ENCODE peak calls at places on chromosomes 4 and X, in six cellular contexts. O, S, Y, T, L and U are unnamed samples.

GRCh38 chrX:72392042-72392441 is 86.3 kb upstream of the CITED1 start:
- DNase-seq in O (no peak), S (no peak), Y (no peak), T (no peak), L (no peak), U (no peak)

GRCh38 chr4:140049024-140049923 is 104.7 kb downstream of the MAML3 start:
- DNase-seq in O (peak), S (no peak), Y (peak), T (peak), L (no peak), U (no peak)

GRCh38 chr4:79348405-79348804 is 22.5 kb upstream of the NAA11 start:
- DNase-seq in O (no peak), S (no peak), Y (no peak), T (no peak), L (no peak), U (no peak)

GRCh38 chrX:151370906-151371305 is 26.1 kb upstream of the VMA21 start:
- DNase-seq in O (peak), S (peak), Y (no peak), T (no peak), L (no peak), U (peak)

GRCh38 chr4:14568356-14568755 is 433.9 kb upstream of the CPEB2 start:
- DNase-seq in O (no peak), S (no peak), Y (no peak), T (no peak), L (no peak), U (peak)

GRCh38 chrX:122046815-122047214 is 999.4 kb downstream of the GLUD2 start:
- DNase-seq in O (no peak), S (no peak), Y (no peak), T (no peak), L (no peak), U (no peak)

GRCh38 chrX:153726286-153727107 is 1.8 kb downstream of the ABCD1 start:
- DNase-seq in O (peak), S (peak), Y (peak), T (peak), L (peak), U (no peak)

GRCh38 chr4:182286936-182287335 is 43.7 kb downstream of the TENM3 start:
- DNase-seq in O (no peak), S (no peak), Y (no peak), T (no peak), L (no peak), U (no peak)

GRCh38 chrX:118493653-118494297 is 1.8 kb upstream of the DOCK11 start:
- DNase-seq in O (no peak), S (peak), Y (no peak), T (no peak), L (no peak), U (no peak)

GRCh38 chr4:84938316-84938715 is 28.2 kb downstream of the WDFY3 start:
- DNase-seq in O (no peak), S (no peak), Y (no peak), T (no peak), L (no peak), U (no peak)

GRCh38 chr4:40307627-40308497 is 27.3 kb upstream of the CHRNA9 start:
- DNase-seq in O (no peak), S (peak), Y (peak), T (no peak), L (peak), U (no peak)

GRCh38 chr4:83569967-83570366 is 34.1 kb downstream of the GPAT3 start:
- DNase-seq in O (no peak), S (no peak), Y (no peak), T (no peak), L (no peak), U (no peak)

GRCh38 chr4:145545538-145546224 is 64.0 kb downstream of the SMAD1 start:
- DNase-seq in O (no peak), S (no peak), Y (no peak), T (no peak), L (no peak), U (peak)

GRCh38 chr4:40121515-40121914 is 64.9 kb downstream of the N4BP2 start:
- DNase-seq in O (no peak), S (no peak), Y (no peak), T (no peak), L (peak), U (peak)

GRCh38 chr4:86977621-86978184 is 42.9 kb downstream of the AFF1 start:
- DNase-seq in O (no peak), S (no peak), Y (no peak), T (peak), L (peak), U (no peak)

GRCh38 chrX:153674219-153674851 is 722 bp upstream of the PNCK start:
- DNase-seq in O (no peak), S (no peak), Y (no peak), T (no peak), L (no peak), U (no peak)

GRCh38 chrX:35104626-35105025 is 162.0 kb downstream of the FAM47B start:
- DNase-seq in O (no peak), S (no peak), Y (no peak), T (no peak), L (no peak), U (no peak)

GRCh38 chr4:1381181-1381621 is 25.0 kb downstream of the NKX1-1 start:
- DNase-seq in O (no peak), S (no peak), Y (no peak), T (no peak), L (no peak), U (no peak)

GRCh38 chrX:9786839-9787635 is 808 bp downstream of the SHROOM2 start:
- DNase-seq in O (peak), S (no peak), Y (no peak), T (peak), L (no peak), U (no peak)

GRCh38 chr4:141768954-141769353 is 132.6 kb downstream of the IL15 start:
- DNase-seq in O (no peak), S (no peak), Y (no peak), T (no peak), L (no peak), U (no peak)

GRCh38 chr4:58411904-58412303 is 1301.7 kb upstream of the IGFBP7 start:
- DNase-seq in O (no peak), S (no peak), Y (no peak), T (no peak), L (no peak), U (no peak)

GRCh38 chr4:73450398-73451004 is 14.5 kb downstream of the AFP start:
- DNase-seq in O (no peak), S (peak), Y (peak), T (no peak), L (no peak), U (peak)

GRCh38 chr4:28948501-28948900 is 1771.7 kb upstream of the PCDH7 start:
- DNase-seq in O (no peak), S (no peak), Y (no peak), T (no peak), L (no peak), U (no peak)

GRCh38 chrX:41352329-41352801 is 18.4 kb downstream of the DDX3X start:
- DNase-seq in O (no peak), S (no peak), Y (no peak), T (no peak), L (no peak), U (no peak)

GRCh38 chrX:11724122-11725017 is 33.7 kb upstream of the MSL3 start:
- DNase-seq in O (no peak), S (peak), Y (no peak), T (no peak), L (no peak), U (peak)

GRCh38 chr4:74499986-74500781 is 55.2 kb downstream of the AREG start:
- DNase-seq in O (no peak), S (no peak), Y (no peak), T (no peak), L (no peak), U (no peak)

GRCh38 chr4:86306816-86307215 is 53.0 kb downstream of the MAPK10 start:
- DNase-seq in O (no peak), S (no peak), Y (no peak), T (no peak), L (no peak), U (no peak)

GRCh38 chrX:96182366-96182765 is 502.3 kb upstream of the DIAPH2 start:
- DNase-seq in O (no peak), S (no peak), Y (no peak), T (peak), L (no peak), U (peak)
- TF ChIP-seq CTCF in O (peak), S (no peak), Y (no peak), T (peak), L (peak), U (peak)

DNA sequence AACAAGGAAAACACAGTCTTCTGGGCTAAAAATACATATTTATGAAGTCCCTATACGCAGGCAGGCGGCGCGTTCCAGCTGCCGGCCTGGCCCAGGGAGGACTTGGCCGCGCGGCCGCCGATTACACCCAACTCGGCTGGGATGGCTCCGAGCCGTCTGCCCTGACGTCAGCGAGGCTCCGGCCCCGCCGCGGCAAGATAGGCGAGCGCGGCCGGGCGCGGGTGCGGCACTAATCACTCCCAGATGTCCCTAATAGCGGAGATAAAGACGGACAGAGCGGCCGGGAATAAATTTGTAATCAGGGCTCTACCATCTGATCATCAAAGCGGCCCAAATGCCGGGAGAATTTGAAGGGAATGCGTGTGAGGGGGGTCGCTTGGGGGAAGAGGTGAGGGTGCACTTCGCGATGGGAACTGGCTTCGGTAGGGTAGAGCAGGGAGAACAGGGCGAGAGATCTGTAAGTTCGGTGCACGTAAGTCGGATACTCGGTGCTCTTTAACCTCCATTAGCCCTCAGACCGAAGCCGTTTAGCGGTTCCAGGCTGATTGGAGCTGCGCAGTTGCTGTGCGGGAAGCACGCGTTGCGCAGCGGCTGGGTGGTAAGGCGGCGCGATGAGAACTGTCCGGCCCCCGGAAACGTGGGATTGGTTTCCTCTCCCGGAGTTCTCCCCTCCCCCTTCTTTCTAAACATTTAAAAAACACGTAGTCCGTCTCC is 7.7 kb downstream of the HAND2 start:
- DNase-seq in O (no peak), S (peak), Y (peak), T (no peak), L (no peak), U (no peak)
- H3K4me3 ChIP-seq in O (peak), S (peak), Y (no peak), T (peak), L (no peak), U (peak)

GRCh38 chr4:130359537-130359936 is 1263.6 kb downstream of the C4orf33 start:
- DNase-seq in O (no peak), S (no peak), Y (no peak), T (no peak), L (no peak), U (peak)
- TF ChIP-seq CTCF in O (no peak), S (no peak), Y (no peak), T (no peak), L (no peak), U (peak)

DNA sequence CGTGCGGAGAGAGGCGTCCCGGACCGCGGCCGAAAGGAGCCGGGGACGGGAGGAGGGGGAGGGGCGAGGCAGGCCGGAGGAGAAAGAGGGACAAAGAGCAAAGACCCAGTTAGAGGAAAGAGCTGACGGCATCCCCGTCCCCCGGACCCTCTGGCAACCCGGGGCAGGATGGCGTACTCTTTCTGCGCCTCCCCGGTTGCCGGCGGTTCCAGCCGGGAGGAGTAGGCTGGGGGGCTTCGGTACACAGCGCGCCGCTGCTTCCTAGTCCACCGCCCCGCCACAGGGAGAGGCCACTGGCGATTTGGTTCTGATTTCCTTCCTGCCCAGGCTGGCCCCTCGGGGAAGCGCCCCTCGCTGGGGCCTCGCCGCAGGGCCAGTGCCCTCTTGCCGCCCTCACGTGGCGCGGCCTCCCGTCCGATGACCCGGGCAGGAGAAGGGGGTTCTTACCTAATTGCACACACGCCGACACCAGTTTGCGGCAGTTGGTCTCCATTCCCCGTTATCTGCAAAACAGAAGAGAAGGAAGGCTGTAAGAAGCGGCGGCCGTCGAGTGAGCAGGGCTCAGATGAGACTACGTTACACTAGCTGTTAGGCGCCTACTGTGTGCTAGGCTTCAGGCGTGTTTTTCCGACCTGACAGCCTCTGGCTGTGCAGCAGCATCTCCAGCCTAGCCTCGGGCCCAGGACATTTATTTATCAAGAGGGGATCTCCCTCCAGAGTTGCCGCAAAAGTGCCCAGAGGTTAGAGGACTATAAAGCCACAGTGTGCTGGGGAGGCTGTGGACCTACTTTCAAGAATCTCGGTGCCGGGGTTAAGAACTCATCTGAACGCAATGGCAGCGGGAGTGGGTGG is 9.9 kb upstream of the PITX2 start:
- DNase-seq in O (no peak), S (no peak), Y (no peak), T (no peak), L (no peak), U (no peak)
- H3K4me3 ChIP-seq in O (peak), S (no peak), Y (no peak), T (peak), L (no peak), U (peak)

GRCh38 chr4:111943796-111944203 is 201.5 kb upstream of the FAM241A start:
- DNase-seq in O (peak), S (no peak), Y (no peak), T (peak), L (no peak), U (no peak)
- TF ChIP-seq CTCF in O (peak), S (peak), Y (peak), T (peak), L (peak), U (peak)